ENCODE peak calls at places on chromosomes 7 and 10, in seven cellular contexts. H is HTR-8/SVneo, I is A172, F is ureter, D is fibroblast of pulmonary artery, T is NCI-H460, C is hepatocyte. N is an unnamed sample.

GRCh38 chr7:127392182-127392565 is 334 bp downstream of the ZNF800 start:
- DNase-seq in H (no peak), I (peak), F (peak), D (peak), T (peak), C (peak), N (no peak)

GRCh38 chr10:22553452-22553995 is 160.9 kb downstream of the PIP4K2A start:
- DNase-seq in H (no peak), I (no peak), F (no peak), D (no peak), T (no peak), C (no peak), N (no peak)

GRCh38 chr7:135168001-135168400 is 2.5 kb downstream of the CYREN start:
- DNase-seq in H (no peak), I (no peak), F (no peak), D (no peak), T (no peak), C (peak), N (no peak)

GRCh38 chr10:33392706-33393105 is 58.2 kb upstream of the NRP1 start:
- DNase-seq in H (no peak), I (no peak), F (no peak), D (no peak), T (no peak), C (no peak), N (no peak)

GRCh38 chr7:39741942-39742623 is 118.7 kb downstream of the RALA start:
- DNase-seq in H (no peak), I (peak), F (no peak), D (peak), T (no peak), C (peak), N (peak)

GRCh38 chr7:133931053-133931452 is 196.1 kb upstream of the LRGUK start:
- DNase-seq in H (no peak), I (no peak), F (no peak), D (no peak), T (no peak), C (no peak), N (peak)

GRCh38 chr7:64882341-64883112 is 20.5 kb upstream of the ZNF273 start:
- DNase-seq in H (no peak), I (no peak), F (peak), D (peak), T (no peak), C (no peak), N (no peak)

GRCh38 chr10:62625484-62625883 is 179.0 kb upstream of the ADO start:
- DNase-seq in H (no peak), I (no peak), F (no peak), D (no peak), T (no peak), C (no peak), N (no peak)

GRCh38 chr7:112982441-112983063 is 104.1 kb downstream of the GPR85 start:
- DNase-seq in H (no peak), I (no peak), F (no peak), D (no peak), T (no peak), C (no peak), N (no peak)

GRCh38 chr10:75121322-75121721 is 9.9 kb downstream of the SAMD8 start:
- DNase-seq in H (no peak), I (no peak), F (no peak), D (no peak), T (no peak), C (no peak), N (no peak)

GRCh38 chr7:120394595-120394994 is 121.6 kb downstream of the KCND2 start:
- DNase-seq in H (no peak), I (no peak), F (no peak), D (no peak), T (no peak), C (no peak), N (no peak)